ENCODE peak calls at places on chromosome 18, in four cellular contexts. One of them, this sample, is unnamed.

GRCh38 chr18:63207825-63208224 is 111.7 kb downstream of the BCL2 start:
- DNase-seq in T-helper 2 cell: no peak
- DNase-seq in sigmoid colon: no peak
- DNase-seq in activated naive CD8-positive, alpha-beta T cell treated with anti-CD3 and anti-CD28 coated beads for 36 hours: no peak
- DNase-seq in this sample: no peak

GRCh38 chr18:38718365-38718901 is 1152.8 kb upstream of the CELF4 start:
- DNase-seq in T-helper 2 cell: no peak
- DNase-seq in sigmoid colon: peak
- DNase-seq in activated naive CD8-positive, alpha-beta T cell treated with anti-CD3 and anti-CD28 coated beads for 36 hours: no peak
- DNase-seq in this sample: peak

GRCh38 chr18:13386891-13387801 is 168.6 kb downstream of the LDLRAD4 start:
- DNase-seq in T-helper 2 cell: no peak
- DNase-seq in sigmoid colon: peak
- DNase-seq in activated naive CD8-positive, alpha-beta T cell treated with anti-CD3 and anti-CD28 coated beads for 36 hours: no peak
- DNase-seq in this sample: no peak

GRCh38 chr18:45801396-45802004 is 24.0 kb upstream of the SIGLEC15 start:
- DNase-seq in T-helper 2 cell: no peak
- DNase-seq in sigmoid colon: no peak
- DNase-seq in activated naive CD8-positive, alpha-beta T cell treated with anti-CD3 and anti-CD28 coated beads for 36 hours: no peak
- DNase-seq in this sample: no peak

GRCh38 chr18:6745504-6746031 is 16.1 kb downstream of the ARHGAP28 start:
- DNase-seq in T-helper 2 cell: no peak
- DNase-seq in sigmoid colon: no peak
- DNase-seq in activated naive CD8-positive, alpha-beta T cell treated with anti-CD3 and anti-CD28 coated beads for 36 hours: no peak
- DNase-seq in this sample: no peak

GRCh38 chr18:10406172-10406663 is 48.2 kb upstream of the APCDD1 start:
- DNase-seq in T-helper 2 cell: no peak
- DNase-seq in sigmoid colon: no peak
- DNase-seq in activated naive CD8-positive, alpha-beta T cell treated with anti-CD3 and anti-CD28 coated beads for 36 hours: no peak
- DNase-seq in this sample: peak

GRCh38 chr18:62420513-62421209 is 95.6 kb downstream of the TNFRSF11A start:
- DNase-seq in T-helper 2 cell: peak
- DNase-seq in sigmoid colon: no peak
- DNase-seq in activated naive CD8-positive, alpha-beta T cell treated with anti-CD3 and anti-CD28 coated beads for 36 hours: peak
- DNase-seq in this sample: no peak

GRCh38 chr18:6737833-6738232 is 8.3 kb downstream of the ARHGAP28 start:
- DNase-seq in T-helper 2 cell: no peak
- DNase-seq in sigmoid colon: no peak
- DNase-seq in activated naive CD8-positive, alpha-beta T cell treated with anti-CD3 and anti-CD28 coated beads for 36 hours: no peak
- DNase-seq in this sample: no peak

GRCh38 chr18:2978208-2978607 is 34.7 kb downstream of the LPIN2 start:
- DNase-seq in T-helper 2 cell: no peak
- DNase-seq in sigmoid colon: no peak
- DNase-seq in activated naive CD8-positive, alpha-beta T cell treated with anti-CD3 and anti-CD28 coated beads for 36 hours: no peak
- DNase-seq in this sample: no peak

GRCh38 chr18:75727479-75727878 is 300.0 kb upstream of the SMIM21 start:
- DNase-seq in T-helper 2 cell: no peak
- DNase-seq in sigmoid colon: no peak
- DNase-seq in activated naive CD8-positive, alpha-beta T cell treated with anti-CD3 and anti-CD28 coated beads for 36 hours: peak
- DNase-seq in this sample: peak

This sample was measured in H9.